ENCODE peak calls at places on chromosomes 12 and 14, in six cellular contexts. E, T, C, U, B and D are unnamed samples.

GRCh38 chr12:108786450-108786849 is 55.1 kb upstream of the CORO1C start:
- DNase-seq in E (no peak), T (no peak), C (no peak), U (no peak), B (no peak), D (no peak)

GRCh38 chr14:22200977-22201605 is 387.9 kb downstream of the DAD1 start:
- DNase-seq in E (peak; percentile 30), T (peak; percentile 57), C (peak; percentile 71), U (peak; percentile 7), B (no peak), D (peak; percentile 91)

GRCh38 chr12:108664338-108665258 is 30.9 kb upstream of the SELPLG start:
- DNase-seq in E (peak; percentile 95), T (peak; percentile 95), C (peak; percentile 97), U (peak; percentile 58), B (peak; percentile 81), D (peak; percentile 98)

GRCh38 chr14:74503256-74503972 is 9.8 kb downstream of the ISCA2 start:
- DNase-seq in E (no peak), T (no peak), C (no peak), U (no peak), B (no peak), D (no peak)

GRCh38 chr14:103195828-103196615 is 72.8 kb downstream of the TNFAIP2 start:
- DNase-seq in E (no peak), T (no peak), C (no peak), U (no peak), B (no peak), D (no peak)

GRCh38 chr14:103563089-103563620 is 395 bp downstream of the COA8 start:
- DNase-seq in E (no peak), T (no peak), C (no peak), U (peak; percentile 69), B (peak; percentile 30), D (no peak)

GRCh38 chr12:47753021-47754001 is 5.4 kb downstream of the RAPGEF3 start:
- DNase-seq in E (no peak), T (peak; percentile 37), C (no peak), U (no peak), B (no peak), D (no peak)

GRCh38 chr12:112963227-112963861 is 15.0 kb upstream of the OAS2 start:
- DNase-seq in E (no peak), T (no peak), C (no peak), U (no peak), B (no peak), D (no peak)

GRCh38 chr14:93086441-93087055 is 29.2 kb downstream of the ITPK1 start:
- DNase-seq in E (no peak), T (peak; percentile 85), C (no peak), U (no peak), B (no peak), D (no peak)

GRCh38 chr12:126247936-126248335 is 1182.7 kb downstream of the AACS start:
- DNase-seq in E (no peak), T (no peak), C (no peak), U (no peak), B (no peak), D (no peak)

GRCh38 chr12:80064269-80064668 is 35.1 kb upstream of the OTOGL start:
- DNase-seq in E (no peak), T (no peak), C (peak; percentile 76), U (no peak), B (no peak), D (peak; percentile 68)

GRCh38 chr14:95227279-95227860 is 70.0 kb upstream of the DICER1 start:
- DNase-seq in E (no peak), T (no peak), C (peak; percentile 64), U (peak; percentile 95), B (no peak), D (peak; percentile 74)

GRCh38 chr12:38374751-38375150 is 58.2 kb downstream of the ALG10B start:
- DNase-seq in E (no peak), T (no peak), C (no peak), U (no peak), B (no peak), D (no peak)

GRCh38 chr14:99754141-99755067 is 38.8 kb upstream of the EML1 start:
- DNase-seq in E (peak; percentile 90), T (no peak), C (peak; percentile 47), U (no peak), B (no peak), D (no peak)

GRCh38 chr14:100015251-100015655 is 50.0 kb upstream of the EVL start:
- DNase-seq in E (no peak), T (peak; percentile 67), C (no peak), U (no peak), B (no peak), D (peak; percentile 56)

GRCh38 chr12:120093592-120094355 is 22.8 kb downstream of the RAB35 start:
- DNase-seq in E (no peak), T (no peak), C (no peak), U (no peak), B (no peak), D (peak; percentile 55)

GRCh38 chr12:53862831-53863230 is 75.8 kb upstream of the HOXC13 start:
- DNase-seq in E (peak; percentile 70), T (no peak), C (peak; percentile 30), U (no peak), B (no peak), D (peak; percentile 11)

GRCh38 chr12:42550815-42551214 is 38.7 kb downstream of the PRICKLE1 start:
- DNase-seq in E (no peak), T (no peak), C (no peak), U (no peak), B (no peak), D (no peak)